ENCODE peak calls at places on chromosomes 16 and 17, in five cellular contexts. N is mesothelial cell of epicardium, C is epithelial cell of esophagus, G is amygdala, F is AG20443. W is an unnamed sample.

GRCh38 chr16:24908716-24909115 is 63.0 kb downstream of the SLC5A11 start:
- DNase-seq in G (no peak), C (no peak), F (no peak), N (no peak), W (no peak)

GRCh38 chr16:68548947-68549346 is 9.9 kb downstream of the ZFP90 start:
- DNase-seq in F (no peak), N (no peak), C (no peak), G (no peak), W (no peak)

GRCh38 chr16:86784267-86784626 is 205.9 kb downstream of the FOXL1 start:
- DNase-seq in F (peak), N (no peak), G (no peak), C (no peak), W (no peak)

GRCh38 chr17:47621293-47622178 is 28.2 kb upstream of the KPNB1 start:
- DNase-seq in G (peak), F (peak), N (peak), C (peak), W (peak)

GRCh38 chr16:3646348-3646920 is 8.1 kb upstream of the DNASE1 start:
- DNase-seq in G (no peak), F (peak), N (peak), C (peak), W (no peak)

GRCh38 chr16:77780378-77780837 is 8.0 kb upstream of the VAT1L start:
- DNase-seq in N (no peak), G (no peak), F (peak), C (peak), W (no peak)

GRCh38 chr17:21041753-21042433 is 918 bp downstream of the USP22 start:
- DNase-seq in G (peak), C (peak), N (peak), F (peak), W (no peak)

GRCh38 chr17:43943769-43944418 is 1.6 kb upstream of the PPY start:
- DNase-seq in C (peak), F (peak), N (peak), G (peak), W (peak)

GRCh38 chr16:528111-529011 is 849 bp downstream of the CAPN15 start:
- DNase-seq in N (peak), G (peak), F (peak), C (peak), W (peak)

GRCh38 chr16:28182183-28182582 is 29.6 kb downstream of the XPO6 start:
- DNase-seq in C (peak), G (no peak), F (peak), N (no peak), W (no peak)

GRCh38 chr17:78746949-78747269 is 35.2 kb downstream of the CYTH1 start:
- DNase-seq in G (no peak), N (no peak), F (no peak), C (no peak), W (no peak)

GRCh38 chr17:68509151-68510057 is 2.8 kb upstream of the PRKAR1A start:
- DNase-seq in C (peak), F (no peak), G (no peak), N (no peak), W (no peak)

GRCh38 chr16:3553138-3553923 is 23.9 kb downstream of the NLRC3 start:
- DNase-seq in C (no peak), N (no peak), G (no peak), F (no peak), W (no peak)

GRCh38 chr17:60154616-60155426 is 5.0 kb downstream of the CA4 start:
- DNase-seq in C (peak), F (peak), N (no peak), G (no peak), W (no peak)

GRCh38 chr17:41907185-41907556 is 11.6 kb downstream of the ACLY start:
- DNase-seq in N (no peak), C (no peak), G (no peak), F (peak), W (no peak)

GRCh38 chr17:146546-146945 is 9.2 kb downstream of the SCGB1C2 start:
- DNase-seq in C (no peak), N (peak), F (no peak), G (no peak), W (no peak)

GRCh38 chr16:87971933-87972332 is 20.7 kb downstream of the BANP start:
- DNase-seq in N (no peak), F (no peak), G (no peak), C (no peak), W (no peak)

GRCh38 chr16:86510465-86511261 is at the start of gene FOXF1:
- DNase-seq in G (no peak), N (no peak), F (peak), C (peak), W (peak)

GRCh38 chr17:38459556-38459955 is 31.3 kb downstream of the ARHGAP23 start:
- DNase-seq in G (no peak), N (no peak), C (no peak), F (no peak), W (no peak)

GRCh38 chr17:51814521-51814920 is 344.0 kb downstream of the CA10 start:
- DNase-seq in G (no peak), C (peak), N (no peak), F (no peak), W (no peak)

GRCh38 chr16:75093598-75094540 is 22.7 kb downstream of the LDHD start:
- DNase-seq in C (no peak), F (no peak), N (no peak), G (no peak), W (no peak)

GRCh38 chr16:1471569-1472194 is 3.1 kb downstream of the CLCN7 start:
- DNase-seq in C (no peak), N (no peak), G (no peak), F (no peak), W (no peak)

GRCh38 chr17:40622509-40622928 is 25.1 kb downstream of the SMARCE1 start:
- DNase-seq in F (no peak), C (no peak), G (no peak), N (no peak), W (no peak)

GRCh38 chr17:17561408-17562144 is 29.9 kb downstream of the PEMT start:
- DNase-seq in F (peak), N (no peak), G (no peak), C (peak), W (no peak)

GRCh38 chr16:87263418-87264052 is 53.7 kb downstream of the C16orf95 start:
- DNase-seq in N (no peak), F (peak), G (no peak), C (no peak), W (no peak)

GRCh38 chr17:56593073-56593740 is at the start of gene NOG:
- DNase-seq in F (peak), C (peak), N (peak), G (peak), W (peak)

GRCh38 chr17:30716461-30717289 is 107.8 kb downstream of the CRLF3 start:
- DNase-seq in F (no peak), C (no peak), N (no peak), G (no peak), W (no peak)

GRCh38 chr16:14632693-14633569 is at the start of gene BFAR:
- DNase-seq in N (peak), C (peak), G (peak), F (peak), W (peak)

GRCh38 chr16:912684-913613 is 57.8 kb downstream of the LMF1 start:
- DNase-seq in C (no peak), F (no peak), G (peak), N (no peak), W (no peak)

GRCh38 chr17:56725144-56725543 is 108.6 kb downstream of the C17orf67 start:
- DNase-seq in N (no peak), F (no peak), C (no peak), G (no peak), W (no peak)

GRCh38 chr17:82006468-82007227 is 16.0 kb downstream of the CENPX start:
- DNase-seq in C (peak), N (no peak), F (peak), G (peak), W (no peak)

GRCh38 chr17:69485126-69485724 is 70.7 kb downstream of the MAP2K6 start:
- DNase-seq in C (no peak), G (no peak), N (no peak), F (no peak), W (no peak)

GRCh38 chr16:7325835-7326234 is 6.8 kb upstream of the RBFOX1 start:
- DNase-seq in N (no peak), C (no peak), F (no peak), G (no peak), W (no peak)

GRCh38 chr17:46979023-46979870 is at the start of gene RPRML:
- DNase-seq in F (peak), G (no peak), C (peak), N (peak), W (no peak)

GRCh38 chr17:45050680-45051059 is 762 bp downstream of the DCAKD start:
- DNase-seq in N (no peak), F (no peak), C (no peak), G (no peak), W (no peak)

W was measured in amniotic stem cell.